ENCODE peak calls at places on chromosomes 3 and 15, in ten cellular contexts. T, K, C, L, S, A, J, P, D and F are unnamed samples.
A peak's percentile ranks its signal among the peaks of the same experiment; 100 is the strongest.

GRCh38 chr3:171753665-171754408 is 56.4 kb downstream of the PLD1 start:
- DNase-seq in A (no peak), L (no peak), S (no peak), P (no peak), D (peak; percentile 93), J (no peak), T (peak; percentile 90), C (no peak), K (peak; percentile 89), F (no peak)

GRCh38 chr3:63048365-63048764 is 173.1 kb upstream of the CADPS start:
- DNase-seq in A (no peak), S (no peak), P (no peak), C (no peak), J (no peak), K (no peak), D (peak; percentile 50), T (peak; percentile 9), L (no peak), F (no peak)

GRCh38 chr15:39565851-39566250 is 15.0 kb upstream of the THBS1 start:
- DNase-seq in J (no peak), A (no peak), C (no peak), T (no peak), L (no peak), S (no peak), D (no peak), P (no peak), K (no peak), F (no peak)

GRCh38 chr15:47743385-47743784 is 26.1 kb downstream of the SEMA6D start:
- DNase-seq in L (no peak), P (no peak), A (no peak), J (no peak), K (no peak), T (no peak), D (no peak), C (no peak), S (no peak), F (no peak)

GRCh38 chr15:58355965-58356358 is 75.8 kb upstream of the LIPC start:
- DNase-seq in D (no peak), K (no peak), L (no peak), J (no peak), A (no peak), C (no peak), T (no peak), S (no peak), P (no peak), F (no peak)

GRCh38 chr3:64501298-64501906 is 186.4 kb downstream of the ADAMTS9 start:
- DNase-seq in A (no peak), S (no peak), T (peak; percentile 45), D (no peak), P (no peak), J (no peak), L (no peak), C (no peak), K (no peak), F (no peak)

GRCh38 chr3:146469206-146470017 is at the start of gene PLSCR2:
- DNase-seq in A (peak; percentile 85), T (no peak), D (no peak), S (peak; percentile 75), P (peak; percentile 55), J (peak; percentile 33), K (peak; percentile 24), C (peak; percentile 72), L (peak; percentile 68), F (peak; percentile 72)

GRCh38 chr3:13188975-13189374 is 115.7 kb upstream of the IQSEC1 start:
- DNase-seq in L (no peak), D (no peak), C (no peak), A (no peak), K (no peak), P (no peak), J (no peak), T (no peak), S (no peak), F (no peak)

GRCh38 chr3:77303943-77304778 is 264.3 kb downstream of the ROBO2 start:
- DNase-seq in J (no peak), P (no peak), T (no peak), S (no peak), A (no peak), K (no peak), C (no peak), L (no peak), D (no peak), F (no peak)

GRCh38 chr15:29432191-29433049 is 162.8 kb upstream of the NSMCE3 start:
- DNase-seq in A (no peak), T (no peak), S (no peak), J (no peak), C (no peak), K (no peak), L (no peak), D (no peak), P (no peak), F (no peak)

GRCh38 chr15:66390670-66391069 is 4.0 kb downstream of the MAP2K1 start:
- DNase-seq in A (no peak), J (no peak), C (peak; percentile 50), D (peak; percentile 78), T (no peak), L (no peak), P (peak; percentile 5), K (peak; percentile 60), S (no peak), F (peak; percentile 27)

GRCh38 chr3:184631339-184631965 is 69.9 kb downstream of the EPHB3 start:
- DNase-seq in T (no peak), K (no peak), L (no peak), P (no peak), C (no peak), J (no peak), A (no peak), D (no peak), S (no peak), F (no peak)

GRCh38 chr3:46162975-46163550 is 45.0 kb downstream of the CCR1 start:
- DNase-seq in S (no peak), C (no peak), T (no peak), D (no peak), J (no peak), A (no peak), K (no peak), L (no peak), P (no peak), F (no peak)

GRCh38 chr3:107971181-107971580 is 119.7 kb downstream of the CD47 start:
- DNase-seq in C (no peak), K (no peak), P (no peak), J (no peak), S (no peak), L (no peak), A (no peak), T (no peak), D (no peak), F (no peak)

GRCh38 chr3:119731545-119732343 is 28.9 kb downstream of the CFAP91 start:
- DNase-seq in T (peak; percentile 46), K (peak; percentile 65), A (no peak), P (no peak), S (no peak), D (peak; percentile 78), L (no peak), C (no peak), J (peak; percentile 80), F (no peak)

GRCh38 chr15:29670945-29671307 is 151.3 kb downstream of the TJP1 start:
- DNase-seq in D (peak; percentile 93), K (peak; percentile 95), L (no peak), A (no peak), P (no peak), J (no peak), T (peak; percentile 79), C (no peak), S (no peak), F (no peak)

GRCh38 chr3:173690542-173690941 is 293.0 kb downstream of the NLGN1 start:
- DNase-seq in S (no peak), T (peak; percentile 38), C (no peak), J (no peak), P (no peak), L (no peak), A (no peak), D (no peak), K (peak; percentile 1), F (no peak)

GRCh38 chr3:167032267-167032876 is 347.7 kb downstream of the ZBBX start:
- DNase-seq in D (peak; percentile 52), J (peak; percentile 8), K (peak; percentile 74), S (no peak), P (no peak), L (no peak), C (no peak), A (no peak), T (peak; percentile 71), F (peak; percentile 87)

GRCh38 chr3:132723024-132723462 is 834 bp upstream of the NPHP3 start:
- DNase-seq in S (no peak), T (no peak), L (no peak), A (peak; percentile 13), P (no peak), D (no peak), J (no peak), C (no peak), K (no peak), F (peak; percentile 35)

GRCh38 chr15:41950505-41950904 is 21.9 kb downstream of the EHD4 start:
- DNase-seq in S (no peak), D (no peak), P (no peak), T (no peak), J (no peak), K (no peak), C (no peak), L (no peak), A (no peak), F (no peak)

GRCh38 chr15:59367022-59367451 is 5.6 kb downstream of the MYO1E start:
- DNase-seq in T (no peak), P (no peak), D (peak; percentile 15), L (no peak), A (no peak), J (no peak), S (no peak), K (peak; percentile 57), C (no peak), F (no peak)

GRCh38 chr3:35965908-35966307 is 326.6 kb downstream of the ARPP21 start:
- DNase-seq in P (no peak), T (peak; percentile 55), J (peak; percentile 60), C (no peak), D (peak; percentile 57), S (no peak), K (peak; percentile 65), L (no peak), A (no peak), F (peak; percentile 36)

GRCh38 chr3:108862865-108863798 is 40.5 kb downstream of the TRAT1 start:
- DNase-seq in T (peak; percentile 79), A (no peak), P (no peak), S (no peak), D (peak; percentile 90), J (no peak), L (no peak), C (peak; percentile 22), K (peak; percentile 56), F (peak; percentile 39)

GRCh38 chr15:62021991-62022600 is 38.2 kb downstream of the VPS13C start:
- DNase-seq in S (no peak), L (no peak), J (peak; percentile 8), K (no peak), D (no peak), P (no peak), A (no peak), T (no peak), C (no peak), F (no peak)

GRCh38 chr3:100548053-100548452 is 55.6 kb downstream of the TMEM45A start:
- DNase-seq in P (no peak), D (no peak), J (no peak), S (no peak), C (no peak), T (no peak), L (no peak), A (no peak), K (no peak), F (no peak)

GRCh38 chr3:172177046-172177445 is 137.7 kb downstream of the FNDC3B start:
- DNase-seq in C (no peak), P (no peak), J (no peak), D (no peak), A (no peak), S (no peak), K (peak; percentile 81), T (peak; percentile 68), L (no peak), F (no peak)

GRCh38 chr3:142863010-142863787 is 25.7 kb downstream of the PCOLCE2 start:
- DNase-seq in C (no peak), L (no peak), A (no peak), S (no peak), K (peak; percentile 25), T (peak; percentile 53), D (peak; percentile 56), P (no peak), J (no peak), F (no peak)

GRCh38 chr15:77836901-77837648 is 204.4 kb upstream of the LINGO1 start:
- DNase-seq in C (no peak), K (no peak), J (no peak), L (no peak), P (no peak), T (no peak), D (no peak), A (no peak), S (no peak), F (no peak)